ENCODE peak calls at places on chromosomes 11 and 22, in four cellular contexts. One of them, this sample, is unnamed.

GRCh38 chr22:28951969-28952521 is 68.7 kb downstream of the ZNRF3 start:
- DNase-seq in foreskin fibroblast: no peak
- DNase-seq in dorsolateral prefrontal cortex: no peak
- DNase-seq in GM06990: no peak
- DNase-seq in this sample: no peak

GRCh38 chr22:37197451-37198289 is 9.6 kb upstream of the C1QTNF6 start:
- DNase-seq in GM06990: no peak
- DNase-seq in foreskin fibroblast: peak; percentile 37
- DNase-seq in dorsolateral prefrontal cortex: no peak
- DNase-seq in this sample: no peak

GRCh38 chr11:75893202-75893601 is 78.2 kb downstream of the UVRAG start:
- DNase-seq in foreskin fibroblast: no peak
- DNase-seq in dorsolateral prefrontal cortex: no peak
- DNase-seq in GM06990: no peak
- DNase-seq in this sample: no peak

GRCh38 chr22:40209945-40210485 is 32.3 kb downstream of the TNRC6B start:
- DNase-seq in dorsolateral prefrontal cortex: no peak
- DNase-seq in foreskin fibroblast: no peak
- DNase-seq in GM06990: no peak
- DNase-seq in this sample: no peak

GRCh38 chr22:31951201-31952093 is 7.1 kb downstream of the YWHAH start:
- DNase-seq in dorsolateral prefrontal cortex: no peak
- DNase-seq in GM06990: no peak
- DNase-seq in foreskin fibroblast: no peak
- DNase-seq in this sample: no peak

GRCh38 chr11:70694371-70694770 is 296.0 kb downstream of the CTTN start:
- DNase-seq in foreskin fibroblast: no peak
- DNase-seq in dorsolateral prefrontal cortex: peak; percentile 23
- DNase-seq in GM06990: no peak
- DNase-seq in this sample: no peak

GRCh38 chr11:60852060-60852638 is 3.6 kb downstream of the PTGDR2 start:
- DNase-seq in GM06990: no peak
- DNase-seq in foreskin fibroblast: no peak
- DNase-seq in dorsolateral prefrontal cortex: no peak
- DNase-seq in this sample: no peak

GRCh38 chr11:118162846-118163245 is 10.2 kb upstream of the SCN4B start:
- DNase-seq in foreskin fibroblast: no peak
- DNase-seq in GM06990: no peak
- DNase-seq in dorsolateral prefrontal cortex: no peak
- DNase-seq in this sample: no peak

GRCh38 chr11:65496304-65497140 is 2.3 kb upstream of the MALAT1 start:
- DNase-seq in GM06990: no peak
- DNase-seq in dorsolateral prefrontal cortex: no peak
- DNase-seq in foreskin fibroblast: peak; percentile 63
- DNase-seq in this sample: no peak

GRCh38 chr11:2794947-2795346 is 90.6 kb downstream of the CDKN1C start:
- DNase-seq in foreskin fibroblast: no peak
- DNase-seq in dorsolateral prefrontal cortex: no peak
- DNase-seq in GM06990: no peak
- DNase-seq in this sample: no peak

GRCh38 chr22:42174062-42174461 is 43.5 kb upstream of the CYP2D6 start:
- DNase-seq in dorsolateral prefrontal cortex: no peak
- DNase-seq in GM06990: no peak
- DNase-seq in foreskin fibroblast: peak; percentile 45
- DNase-seq in this sample: peak; percentile 20

GRCh38 chr11:78860720-78861422 is 286.2 kb upstream of the NARS2 start:
- DNase-seq in foreskin fibroblast: peak; percentile 7
- DNase-seq in dorsolateral prefrontal cortex: no peak
- DNase-seq in GM06990: no peak
- DNase-seq in this sample: no peak

GRCh38 chr11:111327908-111328624 is 29.7 kb downstream of the POU2AF3 start:
- DNase-seq in dorsolateral prefrontal cortex: peak; percentile 93
- DNase-seq in foreskin fibroblast: no peak
- DNase-seq in GM06990: no peak
- DNase-seq in this sample: no peak

GRCh38 chr11:1194231-1194976 is 28.5 kb upstream of the MUC5B start:
- DNase-seq in GM06990: peak; percentile 4
- DNase-seq in foreskin fibroblast: no peak
- DNase-seq in dorsolateral prefrontal cortex: no peak
- DNase-seq in this sample: no peak

GRCh38 chr11:110168404-110168803 is 75.2 kb downstream of the ZC3H12C start:
- DNase-seq in GM06990: no peak
- DNase-seq in foreskin fibroblast: no peak
- DNase-seq in dorsolateral prefrontal cortex: no peak
- DNase-seq in this sample: no peak

GRCh38 chr22:37167981-37168647 is 18.4 kb upstream of the IL2RB start:
- DNase-seq in GM06990: no peak
- DNase-seq in foreskin fibroblast: no peak
- DNase-seq in dorsolateral prefrontal cortex: no peak
- DNase-seq in this sample: no peak

GRCh38 chr11:10497371-10498021 is 42.4 kb downstream of the AMPD3 start:
- DNase-seq in foreskin fibroblast: no peak
- DNase-seq in dorsolateral prefrontal cortex: no peak
- DNase-seq in GM06990: no peak
- DNase-seq in this sample: peak; percentile 5

GRCh38 chr11:75453916-75454655 is 21.1 kb upstream of the KLHL35 start:
- DNase-seq in GM06990: no peak
- DNase-seq in dorsolateral prefrontal cortex: peak; percentile 64
- DNase-seq in foreskin fibroblast: no peak
- DNase-seq in this sample: no peak

GRCh38 chr11:65448418-65449196 is 26.0 kb downstream of the NEAT1 start:
- DNase-seq in dorsolateral prefrontal cortex: no peak
- DNase-seq in GM06990: peak; percentile 37
- DNase-seq in foreskin fibroblast: peak; percentile 38
- DNase-seq in this sample: no peak

GRCh38 chr22:21775061-21775460 is 39.5 kb upstream of the YPEL1 start:
- DNase-seq in foreskin fibroblast: peak; percentile 38
- DNase-seq in dorsolateral prefrontal cortex: peak; percentile 33
- DNase-seq in GM06990: no peak
- DNase-seq in this sample: peak; percentile 3

GRCh38 chr22:26585104-26585790 is 4.7 kb downstream of the TPST2 start:
- DNase-seq in dorsolateral prefrontal cortex: no peak
- DNase-seq in GM06990: no peak
- DNase-seq in foreskin fibroblast: peak; percentile 89
- DNase-seq in this sample: no peak

GRCh38 chr11:4607111-4607510 is 920 bp downstream of the TRIM68 start:
- DNase-seq in dorsolateral prefrontal cortex: no peak
- DNase-seq in GM06990: no peak
- DNase-seq in foreskin fibroblast: no peak
- DNase-seq in this sample: no peak

GRCh38 chr11:33723238-33723881 is 12.9 kb downstream of the CD59 start:
- DNase-seq in foreskin fibroblast: peak; percentile 90
- DNase-seq in GM06990: no peak
- DNase-seq in dorsolateral prefrontal cortex: no peak
- DNase-seq in this sample: no peak

GRCh38 chr11:66857927-66858185 is 992 bp downstream of the LRFN4 start:
- DNase-seq in GM06990: no peak
- DNase-seq in foreskin fibroblast: no peak
- DNase-seq in dorsolateral prefrontal cortex: no peak
- DNase-seq in this sample: no peak

GRCh38 chr11:7584910-7585309 is 71.1 kb downstream of the PPFIBP2 start:
- DNase-seq in dorsolateral prefrontal cortex: no peak
- DNase-seq in GM06990: no peak
- DNase-seq in foreskin fibroblast: no peak
- DNase-seq in this sample: no peak

GRCh38 chr22:21837184-21837979 is 30.1 kb downstream of the MAPK1 start:
- DNase-seq in foreskin fibroblast: peak; percentile 76
- DNase-seq in GM06990: no peak
- DNase-seq in dorsolateral prefrontal cortex: no peak
- DNase-seq in this sample: no peak

GRCh38 chr22:24819941-24820461 is 14.0 kb downstream of the SGSM1 start:
- DNase-seq in dorsolateral prefrontal cortex: peak; percentile 75
- DNase-seq in GM06990: no peak
- DNase-seq in foreskin fibroblast: no peak
- DNase-seq in this sample: no peak

GRCh38 chr22:42061041-42061440 is 9.6 kb downstream of the NAGA start:
- DNase-seq in foreskin fibroblast: no peak
- DNase-seq in dorsolateral prefrontal cortex: no peak
- DNase-seq in GM06990: no peak
- DNase-seq in this sample: no peak

GRCh38 chr11:9787981-9788521 is 124.2 kb downstream of the SWAP70 start:
- DNase-seq in GM06990: no peak
- DNase-seq in dorsolateral prefrontal cortex: no peak
- DNase-seq in foreskin fibroblast: peak; percentile 98
- DNase-seq in this sample: no peak

GRCh38 chr22:36929621-36930020 is 16.2 kb downstream of the CSF2RB start:
- DNase-seq in foreskin fibroblast: no peak
- DNase-seq in GM06990: no peak
- DNase-seq in dorsolateral prefrontal cortex: no peak
- DNase-seq in this sample: no peak

GRCh38 chr11:120197254-120197891 is 13.5 kb upstream of the OAF start:
- DNase-seq in dorsolateral prefrontal cortex: no peak
- DNase-seq in foreskin fibroblast: no peak
- DNase-seq in GM06990: no peak
- DNase-seq in this sample: no peak

GRCh38 chr22:39317084-39317755 is 2.2 kb downstream of the RPL3 start:
- DNase-seq in GM06990: no peak
- DNase-seq in dorsolateral prefrontal cortex: no peak
- DNase-seq in foreskin fibroblast: no peak
- DNase-seq in this sample: no peak

GRCh38 chr11:26231252-26231661 is 100.7 kb upstream of the ANO3 start:
- DNase-seq in dorsolateral prefrontal cortex: no peak
- DNase-seq in GM06990: no peak
- DNase-seq in foreskin fibroblast: peak; percentile 89
- DNase-seq in this sample: no peak

GRCh38 chr22:22037229-22037628 is 54.6 kb upstream of the TOP3B start:
- DNase-seq in foreskin fibroblast: no peak
- DNase-seq in dorsolateral prefrontal cortex: no peak
- DNase-seq in GM06990: no peak
- DNase-seq in this sample: no peak

GRCh38 chr11:112584674-112585073 is 324.0 kb upstream of the PLET1 start:
- DNase-seq in dorsolateral prefrontal cortex: no peak
- DNase-seq in GM06990: peak; percentile 13
- DNase-seq in foreskin fibroblast: no peak
- DNase-seq in this sample: no peak

GRCh38 chr22:50218996-50219727 is 18.4 kb downstream of the SELENOO start:
- DNase-seq in foreskin fibroblast: peak; percentile 82
- DNase-seq in GM06990: no peak
- DNase-seq in dorsolateral prefrontal cortex: peak; percentile 73
- DNase-seq in this sample: no peak

GRCh38 chr11:67584205-67584880 is 731 bp downstream of the GSTP1 start:
- DNase-seq in foreskin fibroblast: peak; percentile 61
- DNase-seq in dorsolateral prefrontal cortex: peak; percentile 65
- DNase-seq in GM06990: peak; percentile 71
- DNase-seq in this sample: peak; percentile 43

GRCh38 chr22:40348025-40348658 is 1.8 kb downstream of the ADSL start:
- DNase-seq in GM06990: no peak
- DNase-seq in foreskin fibroblast: peak; percentile 45
- DNase-seq in dorsolateral prefrontal cortex: peak; percentile 30
- DNase-seq in this sample: peak; percentile 76

GRCh38 chr11:67631853-67632174 is 2.1 kb upstream of the NUDT8 start:
- DNase-seq in GM06990: no peak
- DNase-seq in foreskin fibroblast: no peak
- DNase-seq in dorsolateral prefrontal cortex: no peak
- DNase-seq in this sample: no peak

DNA sequence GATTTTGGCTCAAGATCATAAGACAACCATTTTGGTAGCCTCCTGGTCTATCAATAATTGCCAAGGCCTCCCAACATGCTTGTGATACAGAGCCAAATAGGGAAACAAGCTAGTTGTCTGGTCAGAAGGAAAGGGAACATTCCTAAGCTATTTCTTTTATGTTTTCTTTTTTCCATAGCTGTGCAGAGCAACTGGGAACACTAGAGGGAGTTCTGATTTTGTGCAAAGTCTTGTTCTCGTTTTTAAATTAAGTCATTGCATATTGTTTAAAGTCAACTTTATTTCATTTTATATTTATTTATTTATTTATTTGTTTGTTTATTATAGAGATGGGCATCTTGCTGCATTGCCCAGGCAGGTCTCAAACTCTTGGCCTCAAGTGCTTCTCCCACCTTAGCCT is 416.8 kb upstream of the CHORDC1 start:
- DNase-seq in dorsolateral prefrontal cortex: no peak
- DNase-seq in foreskin fibroblast: no peak
- DNase-seq in GM06990: no peak
- DNase-seq in this sample: no peak
- TF ChIP-seq CTCF in dorsolateral prefrontal cortex: peak; percentile 45
- TF ChIP-seq CTCF in foreskin fibroblast: no peak
- TF ChIP-seq CTCF in GM06990: peak; percentile 26
- TF ChIP-seq CTCF in this sample: peak; percentile 32

GRCh38 chr11:36278531-36279245 is 10.5 kb downstream of the COMMD9 start:
- DNase-seq in foreskin fibroblast: no peak
- DNase-seq in dorsolateral prefrontal cortex: no peak
- DNase-seq in GM06990: no peak
- DNase-seq in this sample: no peak
- TF ChIP-seq CTCF in foreskin fibroblast: no peak
- TF ChIP-seq CTCF in dorsolateral prefrontal cortex: no peak
- TF ChIP-seq CTCF in GM06990: no peak
- TF ChIP-seq CTCF in this sample: no peak

GRCh38 chr11:115132829-115133228 is 371.4 kb downstream of the CADM1 start:
- DNase-seq in dorsolateral prefrontal cortex: no peak
- DNase-seq in foreskin fibroblast: no peak
- DNase-seq in GM06990: no peak
- DNase-seq in this sample: peak; percentile 52
- TF ChIP-seq CTCF in dorsolateral prefrontal cortex: no peak
- TF ChIP-seq CTCF in foreskin fibroblast: peak; percentile 6
- TF ChIP-seq CTCF in GM06990: peak; percentile 79
- TF ChIP-seq CTCF in this sample: peak; percentile 69

DNA sequence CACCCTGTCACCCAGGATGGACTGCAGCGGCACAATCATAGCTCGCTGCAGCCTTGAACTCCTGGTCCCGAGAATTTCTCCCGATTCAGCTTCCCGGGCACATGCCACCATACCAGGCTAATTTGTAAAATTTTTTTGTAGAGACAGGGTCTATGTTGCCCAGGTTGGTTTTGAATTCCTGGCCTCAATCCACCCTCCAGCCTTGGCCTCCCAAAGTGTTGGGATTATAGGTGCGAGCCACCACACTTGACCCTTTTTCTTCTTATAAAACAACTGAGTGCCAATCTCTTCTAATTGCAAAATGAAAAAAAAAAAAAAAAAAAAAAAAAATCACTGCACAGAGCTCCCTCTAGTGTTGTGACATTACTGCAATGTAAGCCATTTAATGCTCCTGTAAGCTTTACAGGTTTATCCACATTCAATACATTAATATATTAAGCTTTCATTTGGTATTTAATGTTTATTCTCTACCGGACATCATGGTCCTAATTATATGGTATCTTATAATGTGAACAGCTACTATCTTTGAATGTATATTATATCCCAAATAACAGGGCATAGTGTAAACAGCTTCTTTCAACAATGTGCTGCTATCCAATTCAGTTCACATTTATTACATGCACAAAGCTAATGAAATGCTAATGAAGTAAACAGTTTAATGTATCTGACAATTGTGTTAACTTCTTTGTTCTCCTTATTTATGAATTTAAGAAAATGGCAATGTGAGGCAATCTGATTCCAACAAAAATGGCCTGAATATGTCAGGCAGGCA is 44.6 kb downstream of the COPB1 start:
- DNase-seq in foreskin fibroblast: no peak
- DNase-seq in dorsolateral prefrontal cortex: no peak
- DNase-seq in GM06990: no peak
- DNase-seq in this sample: peak; percentile 24
- TF ChIP-seq CTCF in foreskin fibroblast: peak; percentile 58
- TF ChIP-seq CTCF in dorsolateral prefrontal cortex: peak; percentile 77
- TF ChIP-seq CTCF in GM06990: peak; percentile 58
- TF ChIP-seq CTCF in this sample: peak; percentile 60

This sample was measured in GM13977.